ENCODE peak calls at places on chromosomes 16 and 17, in ten cellular contexts. Y is hepatic stellate cell; A is CD4-positive, CD25-positive, alpha-beta regulatory T cell; W is activated T-helper 9 cell treated with anti-CD3 and anti-CD28 coated beads, Interleukin-2, amount 50 U/mL, for 16 hours; D is astrocyte of the hippocampus; T is activated naive CD4-positive, alpha-beta T cell treated with Interleukin-2 at 50 U/mL for 16 hours; V is stimulated activated CD4-positive, alpha-beta T cell treated with anti-CD3 and anti-CD28 coated beads, Interleukin-1b, Interleukin-23, amount 100 ng/mL, for 1 hour; N is progenitor cell of endocrine pancreas; K is NCI-H146; S is T-helper 9 cell. E is an unnamed sample.

GRCh38 chr16:25729188-25729587 is 37.4 kb downstream of the HS3ST4 start:
- DNase-seq in Y (no peak), A (no peak), W (no peak), D (no peak), T (no peak), V (no peak), N (no peak), K (no peak), S (no peak), E (no peak)

GRCh38 chr17:74020522-74020921 is 183.0 kb upstream of the RPL38 start:
- DNase-seq in Y (no peak), A (no peak), W (no peak), D (no peak), T (no peak), V (no peak), N (no peak), K (no peak), S (no peak), E (no peak)

GRCh38 chr16:8741636-8742427 is 55.6 kb downstream of the TMEM186 start:
- DNase-seq in Y (no peak), A (no peak), W (no peak), D (no peak), T (no peak), V (no peak), N (no peak), K (no peak), S (no peak), E (no peak)

GRCh38 chr17:18070861-18071340 is 16.8 kb upstream of the DRG2 start:
- DNase-seq in Y (peak), A (no peak), W (no peak), D (peak), T (no peak), V (no peak), N (no peak), K (peak), S (no peak), E (peak)

GRCh38 chr16:908526-909155 is 62.1 kb downstream of the LMF1 start:
- DNase-seq in Y (no peak), A (no peak), W (no peak), D (no peak), T (no peak), V (no peak), N (no peak), K (no peak), S (no peak), E (no peak)

GRCh38 chr16:13864689-13865088 is 55.3 kb upstream of the ERCC4 start:
- DNase-seq in Y (no peak), A (no peak), W (no peak), D (no peak), T (no peak), V (no peak), N (no peak), K (no peak), S (no peak), E (no peak)

GRCh38 chr16:14004031-14004718 is 66.9 kb upstream of the MRTFB start:
- DNase-seq in Y (no peak), A (no peak), W (no peak), D (no peak), T (no peak), V (no peak), N (no peak), K (no peak), S (no peak), E (no peak)

GRCh38 chr16:56610017-56610608 is 1.7 kb downstream of the MT2A start:
- DNase-seq in Y (no peak), A (peak), W (peak), D (peak), T (peak), V (peak), N (no peak), K (no peak), S (peak), E (peak)

GRCh38 chr17:27446569-27447301 is 9.5 kb upstream of the KSR1 start:
- DNase-seq in Y (peak), A (no peak), W (no peak), D (peak), T (no peak), V (no peak), N (no peak), K (no peak), S (no peak), E (peak)

GRCh38 chr17:7236808-7237207 is 2.4 kb downstream of the PHF23 start:
- DNase-seq in Y (no peak), A (no peak), W (no peak), D (no peak), T (no peak), V (no peak), N (no peak), K (no peak), S (no peak), E (no peak)

GRCh38 chr17:79024901-79025737 is 1.1 kb downstream of the C1QTNF1 start:
- DNase-seq in Y (peak), A (no peak), W (no peak), D (no peak), T (no peak), V (no peak), N (no peak), K (no peak), S (no peak), E (no peak)

E was measured in iris pigment epithelial cell.